ENCODE peak calls at places on chromosomes 7 and 10, in seven cellular contexts. One of them, this sample, is unnamed.

GRCh38 chr7:3995187-3995586 is 686.9 kb upstream of the FOXK1 start:
- DNase-seq in fibroblast of the aortic adventitia: no peak
- DNase-seq in NB4: peak
- DNase-seq in HT-29: no peak
- DNase-seq in heart left ventricle: no peak
- DNase-seq in stimulated activated naive B cell treated with anti-CD40 and anti-IgM and Interleukin-4, amounts not matched to agents 10 μg/mL and 1 μg/mL and 100 μg/mL, for 72 hours: peak
- DNase-seq in RWPE2: no peak
- DNase-seq in this sample: no peak

GRCh38 chr7:117068511-117069155 is 115.3 kb downstream of the ST7 start:
- DNase-seq in fibroblast of the aortic adventitia: no peak
- DNase-seq in NB4: no peak
- DNase-seq in HT-29: no peak
- DNase-seq in heart left ventricle: no peak
- DNase-seq in stimulated activated naive B cell treated with anti-CD40 and anti-IgM and Interleukin-4, amounts not matched to agents 10 μg/mL and 1 μg/mL and 100 μg/mL, for 72 hours: no peak
- DNase-seq in RWPE2: no peak
- DNase-seq in this sample: no peak

GRCh38 chr7:71465741-71466189 is 333.8 kb downstream of the GALNT17 start:
- DNase-seq in fibroblast of the aortic adventitia: no peak
- DNase-seq in NB4: no peak
- DNase-seq in HT-29: no peak
- DNase-seq in heart left ventricle: no peak
- DNase-seq in stimulated activated naive B cell treated with anti-CD40 and anti-IgM and Interleukin-4, amounts not matched to agents 10 μg/mL and 1 μg/mL and 100 μg/mL, for 72 hours: no peak
- DNase-seq in RWPE2: no peak
- DNase-seq in this sample: no peak

GRCh38 chr7:44244282-44244681 is 43.5 kb downstream of the YKT6 start:
- DNase-seq in fibroblast of the aortic adventitia: no peak
- DNase-seq in NB4: peak
- DNase-seq in HT-29: peak
- DNase-seq in heart left ventricle: no peak
- DNase-seq in stimulated activated naive B cell treated with anti-CD40 and anti-IgM and Interleukin-4, amounts not matched to agents 10 μg/mL and 1 μg/mL and 100 μg/mL, for 72 hours: peak
- DNase-seq in RWPE2: no peak
- DNase-seq in this sample: no peak

GRCh38 chr7:45919947-45920542 is 1.0 kb downstream of the IGFBP3 start:
- DNase-seq in fibroblast of the aortic adventitia: peak
- DNase-seq in NB4: no peak
- DNase-seq in HT-29: no peak
- DNase-seq in heart left ventricle: no peak
- DNase-seq in stimulated activated naive B cell treated with anti-CD40 and anti-IgM and Interleukin-4, amounts not matched to agents 10 μg/mL and 1 μg/mL and 100 μg/mL, for 72 hours: no peak
- DNase-seq in RWPE2: no peak
- DNase-seq in this sample: no peak

GRCh38 chr10:122699796-122700466 is at the start of gene C10orf120:
- DNase-seq in fibroblast of the aortic adventitia: no peak
- DNase-seq in NB4: no peak
- DNase-seq in HT-29: no peak
- DNase-seq in heart left ventricle: no peak
- DNase-seq in stimulated activated naive B cell treated with anti-CD40 and anti-IgM and Interleukin-4, amounts not matched to agents 10 μg/mL and 1 μg/mL and 100 μg/mL, for 72 hours: no peak
- DNase-seq in RWPE2: no peak
- DNase-seq in this sample: no peak

GRCh38 chr7:7315851-7316250 is 133.5 kb downstream of the C1GALT1 start:
- DNase-seq in fibroblast of the aortic adventitia: no peak
- DNase-seq in NB4: no peak
- DNase-seq in HT-29: peak
- DNase-seq in heart left ventricle: no peak
- DNase-seq in stimulated activated naive B cell treated with anti-CD40 and anti-IgM and Interleukin-4, amounts not matched to agents 10 μg/mL and 1 μg/mL and 100 μg/mL, for 72 hours: no peak
- DNase-seq in RWPE2: no peak
- DNase-seq in this sample: no peak

GRCh38 chr7:139679731-139680594 is 97.8 kb downstream of the HIPK2 start:
- DNase-seq in fibroblast of the aortic adventitia: peak
- DNase-seq in NB4: no peak
- DNase-seq in HT-29: no peak
- DNase-seq in heart left ventricle: no peak
- DNase-seq in stimulated activated naive B cell treated with anti-CD40 and anti-IgM and Interleukin-4, amounts not matched to agents 10 μg/mL and 1 μg/mL and 100 μg/mL, for 72 hours: no peak
- DNase-seq in RWPE2: no peak
- DNase-seq in this sample: no peak

GRCh38 chr7:116547347-116547746 is 22.5 kb downstream of the CAV1 start:
- DNase-seq in fibroblast of the aortic adventitia: peak
- DNase-seq in NB4: no peak
- DNase-seq in HT-29: no peak
- DNase-seq in heart left ventricle: no peak
- DNase-seq in stimulated activated naive B cell treated with anti-CD40 and anti-IgM and Interleukin-4, amounts not matched to agents 10 μg/mL and 1 μg/mL and 100 μg/mL, for 72 hours: no peak
- DNase-seq in RWPE2: no peak
- DNase-seq in this sample: no peak

GRCh38 chr10:17035446-17035845 is 94.2 kb downstream of the CUBN start:
- DNase-seq in fibroblast of the aortic adventitia: no peak
- DNase-seq in NB4: no peak
- DNase-seq in HT-29: no peak
- DNase-seq in heart left ventricle: no peak
- DNase-seq in stimulated activated naive B cell treated with anti-CD40 and anti-IgM and Interleukin-4, amounts not matched to agents 10 μg/mL and 1 μg/mL and 100 μg/mL, for 72 hours: no peak
- DNase-seq in RWPE2: no peak
- DNase-seq in this sample: no peak

GRCh38 chr10:62618576-62619408 is 185.7 kb upstream of the ADO start:
- DNase-seq in fibroblast of the aortic adventitia: peak
- DNase-seq in NB4: peak
- DNase-seq in HT-29: no peak
- DNase-seq in heart left ventricle: peak
- DNase-seq in stimulated activated naive B cell treated with anti-CD40 and anti-IgM and Interleukin-4, amounts not matched to agents 10 μg/mL and 1 μg/mL and 100 μg/mL, for 72 hours: no peak
- DNase-seq in RWPE2: no peak
- DNase-seq in this sample: no peak

GRCh38 chr7:7237201-7237977 is 55.0 kb downstream of the C1GALT1 start:
- DNase-seq in fibroblast of the aortic adventitia: no peak
- DNase-seq in NB4: no peak
- DNase-seq in HT-29: no peak
- DNase-seq in heart left ventricle: no peak
- DNase-seq in stimulated activated naive B cell treated with anti-CD40 and anti-IgM and Interleukin-4, amounts not matched to agents 10 μg/mL and 1 μg/mL and 100 μg/mL, for 72 hours: no peak
- DNase-seq in RWPE2: no peak
- DNase-seq in this sample: no peak

GRCh38 chr7:141551080-141551772 is at the start of gene AGK:
- DNase-seq in fibroblast of the aortic adventitia: peak
- DNase-seq in NB4: peak
- DNase-seq in HT-29: peak
- DNase-seq in heart left ventricle: peak
- DNase-seq in stimulated activated naive B cell treated with anti-CD40 and anti-IgM and Interleukin-4, amounts not matched to agents 10 μg/mL and 1 μg/mL and 100 μg/mL, for 72 hours: peak
- DNase-seq in RWPE2: peak
- DNase-seq in this sample: peak

GRCh38 chr7:50359995-50360925 is 55.7 kb downstream of the IKZF1 start:
- DNase-seq in fibroblast of the aortic adventitia: peak
- DNase-seq in NB4: no peak
- DNase-seq in HT-29: no peak
- DNase-seq in heart left ventricle: no peak
- DNase-seq in stimulated activated naive B cell treated with anti-CD40 and anti-IgM and Interleukin-4, amounts not matched to agents 10 μg/mL and 1 μg/mL and 100 μg/mL, for 72 hours: no peak
- DNase-seq in RWPE2: no peak
- DNase-seq in this sample: peak

GRCh38 chr10:122446668-122447410 is 7.6 kb upstream of the ARMS2 start:
- DNase-seq in fibroblast of the aortic adventitia: peak
- DNase-seq in NB4: peak
- DNase-seq in HT-29: no peak
- DNase-seq in heart left ventricle: no peak
- DNase-seq in stimulated activated naive B cell treated with anti-CD40 and anti-IgM and Interleukin-4, amounts not matched to agents 10 μg/mL and 1 μg/mL and 100 μg/mL, for 72 hours: no peak
- DNase-seq in RWPE2: no peak
- DNase-seq in this sample: no peak

GRCh38 chr7:100048680-100049079 is 894 bp upstream of the ZSCAN21 start:
- DNase-seq in fibroblast of the aortic adventitia: no peak
- DNase-seq in NB4: no peak
- DNase-seq in HT-29: peak
- DNase-seq in heart left ventricle: no peak
- DNase-seq in stimulated activated naive B cell treated with anti-CD40 and anti-IgM and Interleukin-4, amounts not matched to agents 10 μg/mL and 1 μg/mL and 100 μg/mL, for 72 hours: no peak
- DNase-seq in RWPE2: no peak
- DNase-seq in this sample: peak

GRCh38 chr10:60818134-60818770 is 40.0 kb downstream of the CDK1 start:
- DNase-seq in fibroblast of the aortic adventitia: peak
- DNase-seq in NB4: no peak
- DNase-seq in HT-29: no peak
- DNase-seq in heart left ventricle: no peak
- DNase-seq in stimulated activated naive B cell treated with anti-CD40 and anti-IgM and Interleukin-4, amounts not matched to agents 10 μg/mL and 1 μg/mL and 100 μg/mL, for 72 hours: no peak
- DNase-seq in RWPE2: no peak
- DNase-seq in this sample: no peak

GRCh38 chr7:128020161-128020560 is 11.1 kb downstream of the LRRC4 start:
- DNase-seq in fibroblast of the aortic adventitia: no peak
- DNase-seq in NB4: peak
- DNase-seq in HT-29: peak
- DNase-seq in heart left ventricle: no peak
- DNase-seq in stimulated activated naive B cell treated with anti-CD40 and anti-IgM and Interleukin-4, amounts not matched to agents 10 μg/mL and 1 μg/mL and 100 μg/mL, for 72 hours: no peak
- DNase-seq in RWPE2: no peak
- DNase-seq in this sample: no peak

GRCh38 chr10:636016-636730 is 53.3 kb downstream of the DIP2C start:
- DNase-seq in fibroblast of the aortic adventitia: no peak
- DNase-seq in NB4: no peak
- DNase-seq in HT-29: no peak
- DNase-seq in heart left ventricle: no peak
- DNase-seq in stimulated activated naive B cell treated with anti-CD40 and anti-IgM and Interleukin-4, amounts not matched to agents 10 μg/mL and 1 μg/mL and 100 μg/mL, for 72 hours: no peak
- DNase-seq in RWPE2: no peak
- DNase-seq in this sample: no peak

GRCh38 chr7:90708841-90709317 is 112.8 kb downstream of the CDK14 start:
- DNase-seq in fibroblast of the aortic adventitia: peak
- DNase-seq in NB4: peak
- DNase-seq in HT-29: peak
- DNase-seq in heart left ventricle: no peak
- DNase-seq in stimulated activated naive B cell treated with anti-CD40 and anti-IgM and Interleukin-4, amounts not matched to agents 10 μg/mL and 1 μg/mL and 100 μg/mL, for 72 hours: peak
- DNase-seq in RWPE2: no peak
- DNase-seq in this sample: peak

GRCh38 chr7:152335900-152336571 is 99.8 kb downstream of the KMT2C start:
- DNase-seq in fibroblast of the aortic adventitia: peak
- DNase-seq in NB4: no peak
- DNase-seq in HT-29: no peak
- DNase-seq in heart left ventricle: no peak
- DNase-seq in stimulated activated naive B cell treated with anti-CD40 and anti-IgM and Interleukin-4, amounts not matched to agents 10 μg/mL and 1 μg/mL and 100 μg/mL, for 72 hours: no peak
- DNase-seq in RWPE2: no peak
- DNase-seq in this sample: peak

GRCh38 chr7:25894002-25894901 is 257.7 kb upstream of the NFE2L3 start:
- DNase-seq in fibroblast of the aortic adventitia: no peak
- DNase-seq in NB4: peak
- DNase-seq in HT-29: peak
- DNase-seq in heart left ventricle: no peak
- DNase-seq in stimulated activated naive B cell treated with anti-CD40 and anti-IgM and Interleukin-4, amounts not matched to agents 10 μg/mL and 1 μg/mL and 100 μg/mL, for 72 hours: no peak
- DNase-seq in RWPE2: no peak
- DNase-seq in this sample: peak

GRCh38 chr10:126749030-126749655 is 78.7 kb upstream of the C10orf90 start:
- DNase-seq in fibroblast of the aortic adventitia: peak
- DNase-seq in NB4: peak
- DNase-seq in HT-29: peak
- DNase-seq in heart left ventricle: peak
- DNase-seq in stimulated activated naive B cell treated with anti-CD40 and anti-IgM and Interleukin-4, amounts not matched to agents 10 μg/mL and 1 μg/mL and 100 μg/mL, for 72 hours: peak
- DNase-seq in RWPE2: no peak
- DNase-seq in this sample: peak